ENCODE peak calls at places on chromosomes 6 and 20, in four cellular contexts. P, A, N and X are unnamed samples.

GRCh38 chr6:162857321-162857720 is 129.5 kb downstream of the PACRG start:
- DNase-seq in A (no peak), P (no peak), N (no peak), X (no peak)

GRCh38 chr6:139932671-139933070 is 558.2 kb upstream of the CITED2 start:
- DNase-seq in N (peak; percentile 56), P (no peak), A (no peak), X (no peak)

GRCh38 chr6:101462576-101462975 is 69.1 kb downstream of the GRIK2 start:
- DNase-seq in A (no peak), P (peak; percentile 16), N (no peak), X (no peak)

GRCh38 chr6:140174509-140174908 is 800.1 kb upstream of the CITED2 start:
- DNase-seq in N (no peak), P (no peak), A (no peak), X (peak; percentile 55)

GRCh38 chr6:119110601-119111548 is 32.4 kb upstream of the FAM184A start:
- DNase-seq in A (no peak), P (peak; percentile 49), N (peak; percentile 64), X (peak; percentile 64)

GRCh38 chr6:66226099-66226498 is 519.1 kb upstream of the EYS start:
- DNase-seq in A (no peak), P (peak; percentile 18), N (no peak), X (no peak)

GRCh38 chr20:50848341-50848808 is 53.5 kb downstream of the BCAS4 start:
- DNase-seq in A (no peak), N (no peak), P (no peak), X (no peak)

GRCh38 chr6:71248866-71249265 is 39.7 kb upstream of the OGFRL1 start:
- DNase-seq in N (peak; percentile 52), A (no peak), P (no peak), X (no peak)

GRCh38 chr20:24747881-24748595 is 201.0 kb upstream of the CST7 start:
- DNase-seq in N (no peak), A (no peak), P (no peak), X (no peak)

GRCh38 chr20:49278817-49279676 is 1.2 kb upstream of the ZNFX1 start:
- DNase-seq in A (no peak), P (no peak), N (no peak), X (peak; percentile 56)

GRCh38 chr6:70112686-70113570 is 190.0 kb downstream of the COL9A1 start:
- DNase-seq in P (no peak), N (no peak), A (no peak), X (no peak)
- TF ChIP-seq MAX in P (no peak), N (no peak), A (no peak), X (no peak)

DNA sequence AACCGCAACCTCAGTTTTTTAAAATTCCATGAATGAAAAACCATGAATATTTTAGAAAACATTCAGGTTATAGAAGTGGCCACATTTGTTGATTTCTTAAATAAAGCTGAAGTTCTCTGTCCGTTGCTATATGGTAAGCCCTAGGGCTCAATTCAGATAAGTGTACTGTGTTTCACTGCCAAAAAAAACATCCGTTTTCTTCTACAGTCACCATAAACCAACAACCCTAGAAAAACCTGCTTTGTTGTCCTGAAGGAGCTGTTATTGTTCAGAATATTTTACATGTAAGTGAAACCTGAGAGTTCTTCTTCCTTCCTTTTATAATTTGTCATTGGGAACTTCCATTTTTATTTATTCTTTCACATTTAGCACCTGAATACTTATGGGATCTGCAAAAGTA is 274.1 kb downstream of the TFAP2A start:
- DNase-seq in A (no peak), N (no peak), P (no peak), X (no peak)
- H3K4me3 ChIP-seq in A (no peak overlapping the region), N (no peak overlapping the region), P (no peak overlapping the region), X (no peak overlapping the region)

GRCh38 chr6:18034798-18035202 is 47.4 kb upstream of the KIF13A start:
- DNase-seq in A (no peak), N (no peak), P (no peak), X (peak; percentile 32)
- TF ChIP-seq MAX in A (no peak), N (no peak), P (no peak), X (no peak)

GRCh38 chr20:1801551-1801950 is 93.7 kb upstream of the SIRPA start:
- DNase-seq in A (no peak), N (no peak), P (no peak), X (no peak)

GRCh38 chr20:1800777-1801176 is 94.4 kb upstream of the SIRPA start:
- DNase-seq in N (peak; percentile 39), A (no peak), P (peak; percentile 43), X (peak; percentile 51)

GRCh38 chr20:1804129-1804503 is 91.1 kb upstream of the SIRPA start:
- DNase-seq in P (no peak), N (no peak), A (no peak), X (no peak)

GRCh38 chr20:1803216-1804128 is 91.7 kb upstream of the SIRPA start:
- DNase-seq in N (peak; percentile 72), P (peak; percentile 76), A (peak; percentile 73), X (peak; percentile 97)

GRCh38 chr20:1802385-1803215 is 92.6 kb upstream of the SIRPA start:
- DNase-seq in N (peak; percentile 76), P (peak; percentile 87), A (no peak), X (peak; percentile 93)
- H3K4me3 ChIP-seq in N (peak overlapping the region; percentile 66), P (peak overlapping the region; percentile 55), A (peak overlapping the region; percentile 28), X (peak overlapping the region; percentile 62)

GRCh38 chr6:67541591-67541990 is 1093.5 kb upstream of the ADGRB3 start:
- DNase-seq in N (no peak), A (no peak), P (no peak), X (no peak)
- TF ChIP-seq MAX in N (no peak), A (no peak), P (no peak), X (no peak)

DNA sequence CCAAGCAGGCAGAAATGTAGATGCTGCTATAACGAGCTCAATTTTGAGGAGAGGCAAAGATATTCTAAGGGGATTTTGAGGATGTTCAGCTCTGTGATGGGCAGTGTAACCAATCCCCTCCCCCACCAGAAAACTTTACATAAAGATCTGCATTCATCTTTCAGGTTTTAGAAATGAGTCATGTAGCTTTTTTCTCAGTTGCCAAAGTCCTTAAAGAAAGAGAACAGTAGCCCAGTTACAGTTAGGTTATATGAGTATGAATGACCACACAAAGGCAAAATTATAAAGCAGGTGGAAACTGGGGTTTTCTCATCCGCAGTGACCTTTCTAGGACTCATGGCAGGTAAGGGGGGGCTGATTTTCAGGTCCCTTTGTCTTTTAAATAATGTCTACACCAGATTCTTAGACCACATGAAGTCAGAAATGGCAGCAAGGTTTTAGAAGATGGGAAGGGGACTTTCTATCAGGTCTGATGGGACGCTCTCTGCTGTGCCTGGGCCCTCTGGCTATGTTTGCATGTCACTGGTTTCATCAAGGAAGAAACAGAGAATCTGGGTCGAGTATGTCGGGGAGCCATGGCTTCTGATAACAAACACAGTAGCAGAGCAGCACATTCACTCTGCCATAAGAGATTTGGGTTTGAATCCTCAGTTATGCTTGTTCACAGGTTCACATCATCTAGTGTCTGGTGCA is 94.7 kb downstream of the CLIC5 start:
- DNase-seq in N (no peak), P (no peak), A (no peak), X (no peak)
- H3K4me3 ChIP-seq in N (no peak overlapping the region), P (no peak overlapping the region), A (no peak overlapping the region), X (no peak overlapping the region)

GRCh38 chr6:130065616-130066015 is 47.2 kb downstream of the L3MBTL3 start:
- DNase-seq in A (no peak), N (no peak), P (no peak), X (no peak)
- TF ChIP-seq MAX in A (no peak), N (no peak), P (no peak), X (no peak)

DNA sequence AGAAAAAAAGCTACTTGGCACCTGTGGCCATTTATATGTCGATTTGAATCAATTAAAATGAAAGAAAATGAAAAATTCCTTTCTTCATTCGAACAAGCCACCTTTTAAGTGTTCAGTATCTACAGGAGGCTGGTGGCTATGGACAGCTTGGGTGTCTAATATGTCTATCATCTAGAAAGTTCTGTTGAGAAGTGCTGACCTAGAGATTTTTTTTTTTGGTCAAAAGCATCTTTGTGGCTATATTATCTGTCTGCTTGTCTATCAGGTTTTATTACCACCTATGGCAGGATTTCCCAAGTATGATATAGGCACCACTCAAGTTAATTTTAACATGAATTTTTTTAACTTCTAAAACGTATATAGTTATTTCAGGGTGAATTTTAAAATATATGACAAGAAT is 250.8 kb downstream of the TSHZ2 start:
- DNase-seq in A (no peak), N (no peak), P (no peak), X (no peak)
- H3K4me3 ChIP-seq in A (no peak overlapping the region), N (no peak overlapping the region), P (no peak overlapping the region), X (no peak overlapping the region)

DNA sequence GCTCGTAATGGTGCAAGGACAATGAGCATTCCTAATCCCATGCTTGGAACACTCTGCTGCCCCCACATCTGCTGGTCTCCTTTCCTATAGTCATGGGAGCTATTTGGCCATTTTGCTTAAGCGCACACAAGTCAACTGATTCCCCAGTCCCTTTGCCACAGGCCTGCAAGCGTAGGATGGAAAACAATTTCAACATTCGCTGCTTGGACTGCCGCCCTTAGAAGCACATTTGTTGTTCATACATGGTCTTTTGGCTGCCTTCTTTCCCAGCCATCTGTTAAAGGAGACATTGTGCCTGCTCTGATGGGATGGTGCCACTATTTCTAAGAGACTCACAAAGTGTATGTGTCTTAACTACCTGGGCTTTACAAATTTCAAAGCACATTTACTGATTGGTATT is 97.0 kb downstream of the RFX6 start:
- DNase-seq in P (no peak), A (no peak), N (no peak), X (no peak)
- TF ChIP-seq MAX in P (no peak), A (no peak), N (no peak), X (no peak)